ENCODE peak calls at places on chromosomes 3 and 15, in seven cellular contexts. S is H9, R is mesenchymal stem cell, E is H1, V is mesendoderm, Q is neuronal stem cell, W is trophoblast cell. P is an unnamed sample.

GRCh38 chr15:99442268-99442897 is 123.4 kb upstream of the MEF2A start:
- DNase-seq in W (peak; percentile 36), Q (no peak), R (peak; percentile 87), E (no peak), V (peak; percentile 34), S (no peak), P (peak; percentile 90)

GRCh38 chr3:152322756-152323155 is 54.0 kb downstream of the MBNL1 start:
- DNase-seq in R (no peak), Q (no peak), S (no peak), W (no peak), E (no peak), V (no peak), P (no peak)

GRCh38 chr3:43742935-43743334 is 52.2 kb downstream of the ABHD5 start:
- DNase-seq in R (peak; percentile 29), E (no peak), Q (no peak), W (no peak), V (no peak), S (peak; percentile 5), P (peak; percentile 62)

GRCh38 chr15:38758001-38758400 is 193.4 kb upstream of the RASGRP1 start:
- DNase-seq in Q (no peak), S (no peak), V (no peak), R (peak; percentile 6), E (no peak), W (no peak), P (peak; percentile 76)

GRCh38 chr3:105368575-105369500 is 2.1 kb downstream of the ALCAM start:
- DNase-seq in W (no peak), R (peak; percentile 76), S (peak; percentile 42), E (no peak), Q (peak; percentile 37), V (peak; percentile 63), P (peak; percentile 59)

GRCh38 chr3:128060473-128061381 is 8.5 kb downstream of the SEC61A1 start:
- DNase-seq in V (no peak), E (no peak), R (no peak), S (no peak), Q (no peak), W (peak; percentile 76), P (peak; percentile 100)

GRCh38 chr3:130480736-130481135 is 36.2 kb upstream of the COL6A6 start:
- DNase-seq in S (peak; percentile 61), V (peak; percentile 92), R (peak; percentile 16), E (peak; percentile 33), Q (peak; percentile 11), W (peak; percentile 28), P (peak; percentile 28)

GRCh38 chr3:42713747-42714146 is 11.1 kb upstream of the HHATL start:
- DNase-seq in V (no peak), E (no peak), W (no peak), S (no peak), Q (no peak), R (no peak), P (no peak)

DNA sequence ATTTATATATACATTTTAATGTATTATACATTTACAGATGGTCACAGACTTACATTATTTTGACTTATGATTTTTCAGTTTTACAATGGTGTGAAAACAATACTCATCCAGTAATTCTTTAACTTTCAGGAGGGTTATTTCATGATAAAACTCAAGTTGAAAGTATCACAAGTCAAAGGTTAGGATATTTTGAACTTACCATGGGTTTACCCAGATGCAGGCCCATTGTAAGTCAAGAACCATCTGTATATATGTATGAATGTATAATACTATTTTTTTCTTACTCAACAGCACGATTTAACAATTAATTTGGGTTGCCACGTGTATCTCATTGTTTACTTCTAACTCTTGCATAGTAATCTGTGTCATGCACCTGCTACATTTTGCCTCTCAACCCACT is 1002.0 kb downstream of the OTOL1 start:
- DNase-seq in S (no peak), V (no peak), Q (no peak), W (no peak), E (no peak), R (no peak), P (no peak)
- H3K23ac ChIP-seq in S (no peak overlapping the region), V (no peak overlapping the region), Q (no peak overlapping the region), W (no peak overlapping the region), E (no peak overlapping the region), R (no peak overlapping the region), P (no peak overlapping the region)

GRCh38 chr15:92638291-92638708 is 17.3 kb downstream of the FAM174B start:
- DNase-seq in Q (no peak), W (no peak), S (no peak), R (peak; percentile 85), V (no peak), E (no peak), P (peak; percentile 20)
- H3K23ac ChIP-seq in Q (no peak overlapping the region), W (no peak overlapping the region), S (no peak overlapping the region), R (no peak overlapping the region), V (no peak overlapping the region), E (no peak overlapping the region), P (no peak overlapping the region)

GRCh38 chr3:172125053-172125452 is 85.7 kb downstream of the FNDC3B start:
- DNase-seq in R (peak; percentile 45), V (peak; percentile 56), S (no peak), Q (no peak), W (no peak), E (no peak), P (no peak)

GRCh38 chr3:172124271-172124670 is 84.9 kb downstream of the FNDC3B start:
- DNase-seq in W (no peak), E (no peak), S (no peak), R (no peak), Q (no peak), V (peak; percentile 68), P (no peak)

GRCh38 chr3:172127141-172127540 is 87.8 kb downstream of the FNDC3B start:
- DNase-seq in E (no peak), S (no peak), W (no peak), R (no peak), Q (no peak), V (no peak), P (no peak)

GRCh38 chr3:172126741-172127140 is 87.4 kb downstream of the FNDC3B start:
- DNase-seq in E (no peak), W (peak; percentile 74), Q (no peak), S (no peak), V (peak; percentile 87), R (peak; percentile 56), P (no peak)

DNA sequence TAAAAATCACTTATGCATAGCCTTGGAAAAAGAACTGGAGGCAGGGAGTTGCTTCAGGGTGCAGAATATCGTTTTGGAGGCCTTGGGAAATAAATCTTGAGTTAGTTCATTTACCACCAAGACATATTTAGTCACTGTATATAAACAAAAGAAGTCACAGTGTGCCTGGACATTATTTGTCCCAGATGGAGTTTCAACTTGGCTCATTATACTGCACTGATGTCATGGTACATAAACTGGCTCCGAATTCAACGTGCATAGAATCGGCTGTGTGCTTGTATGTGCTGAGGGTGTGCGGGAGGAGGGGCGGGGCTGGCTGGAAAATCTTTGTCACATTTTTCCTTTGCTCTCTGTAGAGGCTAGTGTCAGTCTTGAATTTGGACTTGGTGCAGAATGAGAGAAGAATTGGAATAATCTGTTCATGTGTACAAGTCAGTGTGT is 86.6 kb downstream of the FNDC3B start:
- DNase-seq in S (no peak), Q (no peak), E (no peak), R (peak; percentile 94), V (no peak), W (peak; percentile 33), P (peak; percentile 79)
- H3K23ac ChIP-seq in S (no peak overlapping the region), Q (no peak overlapping the region), E (no peak overlapping the region), R (no peak overlapping the region), V (no peak overlapping the region), W (no peak overlapping the region), P (no peak overlapping the region)

GRCh38 chr3:52438104-52438376 is 6.9 kb downstream of the SEMA3G start:
- DNase-seq in E (no peak), R (no peak), W (no peak), S (no peak), V (no peak), Q (no peak), P (no peak)

GRCh38 chr3:52435246-52436101 is 9.4 kb downstream of the SEMA3G start:
- DNase-seq in Q (no peak), V (no peak), R (no peak), W (no peak), E (no peak), S (peak; percentile 23), P (no peak)

GRCh38 chr3:52438579-52439425 is 6.1 kb downstream of the SEMA3G start:
- DNase-seq in E (no peak), R (no peak), V (no peak), S (no peak), Q (no peak), W (no peak), P (no peak)

GRCh38 chr3:52436500-52437106 is 8.3 kb downstream of the SEMA3G start:
- DNase-seq in W (no peak), V (no peak), Q (no peak), E (no peak), R (peak; percentile 62), S (peak; percentile 28), P (peak; percentile 53)

DNA sequence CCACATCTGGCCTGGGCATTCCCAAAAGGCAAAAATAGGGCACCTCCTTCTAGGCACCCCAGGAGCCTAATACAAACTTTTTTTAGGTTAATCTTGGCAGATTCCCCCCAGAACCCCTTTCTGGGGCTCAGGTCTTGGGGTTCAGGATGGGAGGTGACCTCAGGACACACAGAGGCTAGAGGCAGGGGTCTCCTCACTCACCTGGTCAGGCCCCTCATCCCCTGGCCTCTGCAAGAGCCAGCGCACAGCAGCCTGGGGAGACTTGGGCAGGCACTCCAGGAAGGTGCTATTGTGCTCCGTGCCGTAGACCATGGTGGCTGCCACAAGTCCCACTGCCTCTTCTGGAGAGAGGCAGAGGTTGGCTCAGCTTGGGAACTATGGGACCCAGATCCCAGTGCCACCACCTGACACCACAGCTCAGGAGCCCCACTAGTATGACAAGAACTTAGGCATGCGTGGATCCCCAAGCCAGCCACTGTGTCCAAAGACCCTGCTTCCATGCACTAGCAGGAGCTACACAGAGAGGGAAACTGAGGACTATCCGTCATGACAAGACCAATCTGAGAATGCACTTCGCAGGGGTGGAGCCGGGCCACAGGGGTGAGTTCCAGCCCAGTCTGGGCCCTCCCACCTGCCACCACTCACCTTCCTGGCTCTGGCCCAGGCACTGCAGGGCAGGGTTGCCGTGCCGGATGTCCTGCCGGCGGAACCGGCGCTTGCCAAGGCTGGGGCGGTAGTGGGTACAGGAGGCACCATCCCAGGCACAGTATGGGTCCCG is 7.4 kb downstream of the SEMA3G start:
- DNase-seq in S (no peak), E (no peak), W (no peak), Q (no peak), V (no peak), R (no peak), P (no peak)
- H3K23ac ChIP-seq in S (no peak overlapping the region), E (no peak overlapping the region), W (no peak overlapping the region), Q (peak overlapping the region; percentile 49), V (no peak overlapping the region), R (no peak overlapping the region), P (no peak overlapping the region)

DNA sequence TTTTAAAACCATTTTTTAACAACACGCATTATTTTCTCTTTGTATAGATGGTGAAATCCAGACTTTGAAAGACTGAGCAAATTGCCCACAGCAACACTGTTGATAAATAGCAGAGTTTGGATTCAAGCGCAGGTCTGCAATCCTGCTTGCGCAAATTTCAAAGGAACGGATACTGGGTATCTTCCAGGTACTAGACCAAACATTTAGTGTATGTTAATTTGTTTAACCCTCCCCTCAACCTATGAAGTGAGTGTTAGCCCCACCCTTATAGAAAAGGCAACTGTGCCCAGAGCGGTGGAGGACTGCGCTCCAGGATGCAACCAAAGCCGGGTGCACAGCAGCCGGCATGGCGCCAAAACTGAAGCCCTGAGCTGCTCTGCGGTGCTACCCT is 103.8 kb downstream of the CPN2 start:
- DNase-seq in V (no peak), E (no peak), Q (no peak), R (no peak), S (no peak), W (peak; percentile 25), P (no peak)
- H3K23ac ChIP-seq in V (no peak overlapping the region), E (no peak overlapping the region), Q (no peak overlapping the region), R (no peak overlapping the region), S (no peak overlapping the region), W (no peak overlapping the region), P (no peak overlapping the region)